ENCODE peak calls at places on chromosomes 7 and 10, in nine cellular contexts. T, I, R, X, M, U, Q, L and W are unnamed samples.

GRCh38 chr10:2245580-2245979 is 508.3 kb upstream of the ADARB2 start:
- DNase-seq in T (no peak), X (no peak), M (no peak), R (no peak), Q (no peak), I (no peak), U (no peak), L (no peak), W (no peak)

GRCh38 chr10:117214401-117214800 is 17.1 kb downstream of the KCNK18 start:
- DNase-seq in T (no peak), M (no peak), L (peak; percentile 9), R (no peak), U (no peak), Q (no peak), X (no peak), I (peak; percentile 75), W (peak; percentile 73)

GRCh38 chr7:50640779-50641178 is 75.6 kb upstream of the DDC start:
- DNase-seq in M (no peak), I (no peak), X (no peak), Q (no peak), L (no peak), R (no peak), T (no peak), U (no peak), W (no peak)

GRCh38 chr10:131907679-131908078 is 6.9 kb downstream of the PPP2R2D start:
- DNase-seq in U (no peak), I (no peak), R (no peak), X (no peak), T (no peak), Q (no peak), L (no peak), M (no peak), W (peak; percentile 26)

GRCh38 chr7:37970211-37970610 is 49.8 kb downstream of the EPDR1 start:
- DNase-seq in U (no peak), M (no peak), Q (no peak), T (no peak), X (no peak), R (no peak), L (no peak), I (no peak), W (no peak)

GRCh38 chr7:85673881-85674280 is 487.0 kb upstream of the SEMA3D start:
- DNase-seq in T (no peak), M (no peak), Q (no peak), U (no peak), L (no peak), R (no peak), X (no peak), I (no peak), W (no peak)

GRCh38 chr10:97463363-97464132 is 17.6 kb downstream of the ZDHHC16 start:
- DNase-seq in U (peak; percentile 61), M (peak; percentile 33), Q (no peak), T (peak; percentile 62), X (peak; percentile 3), R (peak; percentile 50), L (peak; percentile 10), I (peak; percentile 73), W (peak; percentile 75)

GRCh38 chr7:84251183-84251845 is 56.7 kb upstream of the SEMA3A start:
- DNase-seq in X (no peak), L (peak; percentile 29), Q (no peak), U (no peak), R (no peak), M (no peak), I (peak; percentile 72), T (no peak), W (peak; percentile 81)

GRCh38 chr10:84783386-84783785 is 455.0 kb downstream of the CCSER2 start:
- DNase-seq in L (no peak), T (peak; percentile 24), I (peak; percentile 65), M (peak; percentile 35), X (no peak), U (no peak), R (peak; percentile 56), Q (no peak), W (peak; percentile 55)

GRCh38 chr10:47099445-47099844 is 188.2 kb downstream of the PTPN20 start:
- DNase-seq in I (no peak), T (no peak), R (no peak), U (no peak), M (no peak), Q (no peak), X (no peak), L (no peak), W (no peak)

GRCh38 chr10:6347391-6347951 is 144.7 kb downstream of the PFKFB3 start:
- DNase-seq in T (peak; percentile 26), L (no peak), I (no peak), Q (peak; percentile 60), M (no peak), R (no peak), U (no peak), X (peak; percentile 61), W (peak; percentile 70)

GRCh38 chr7:29247232-29247961 is 52.8 kb downstream of the CHN2 start:
- DNase-seq in T (peak; percentile 49), M (no peak), I (no peak), R (no peak), X (no peak), Q (no peak), L (no peak), U (no peak), W (no peak)

GRCh38 chr10:130371156-130371555 is 235.0 kb downstream of the GLRX3 start:
- DNase-seq in L (no peak), U (no peak), I (no peak), X (no peak), R (no peak), M (no peak), T (no peak), Q (no peak), W (no peak)

GRCh38 chr7:82194011-82194410 is 249.6 kb downstream of the CACNA2D1 start:
- DNase-seq in Q (no peak), L (no peak), I (peak; percentile 66), R (no peak), M (no peak), T (peak; percentile 82), U (no peak), X (no peak), W (peak; percentile 52)

GRCh38 chr10:83539528-83540308 is 599.6 kb upstream of the GHITM start:
- DNase-seq in U (no peak), M (no peak), I (peak; percentile 12), T (no peak), Q (no peak), R (no peak), X (no peak), L (no peak), W (peak; percentile 86)

GRCh38 chr10:12852732-12853131 is 148.8 kb downstream of the CCDC3 start:
- DNase-seq in X (no peak), Q (no peak), I (no peak), R (no peak), L (no peak), U (no peak), M (no peak), T (no peak), W (no peak)

GRCh38 chr10:61628875-61629513 is 33.7 kb upstream of the CABCOCO1 start:
- DNase-seq in T (no peak), M (no peak), I (peak; percentile 94), X (no peak), Q (no peak), U (no peak), R (no peak), L (no peak), W (peak; percentile 91)

GRCh38 chr7:13990319-13990983 is 985 bp upstream of the ETV1 start:
- DNase-seq in I (peak; percentile 27), T (peak; percentile 67), U (peak; percentile 54), R (peak; percentile 91), Q (peak; percentile 19), M (no peak), X (peak; percentile 9), L (peak; percentile 18), W (peak; percentile 47)

GRCh38 chr10:31064334-31064733 is 32.7 kb upstream of the ZNF438 start:
- DNase-seq in Q (no peak), U (no peak), I (peak; percentile 21), L (no peak), R (no peak), X (no peak), T (no peak), M (no peak), W (no peak)

GRCh38 chr10:52423369-52423768 is 109.3 kb downstream of the DKK1 start:
- DNase-seq in Q (no peak), T (no peak), I (peak; percentile 50), X (no peak), M (no peak), L (no peak), R (no peak), U (no peak), W (no peak)

GRCh38 chr7:116876664-116877442 is 14.5 kb downstream of the CAPZA2 start:
- DNase-seq in I (no peak), U (peak; percentile 53), Q (no peak), X (no peak), R (no peak), T (peak; percentile 92), M (no peak), L (no peak), W (no peak)

GRCh38 chr7:36261019-36261754 is 108.1 kb downstream of the EEPD1 start:
- DNase-seq in R (no peak), X (no peak), I (no peak), T (no peak), Q (no peak), U (no peak), L (no peak), M (no peak), W (no peak)

GRCh38 chr7:70131807-70132565 is 533.7 kb downstream of the AUTS2 start:
- DNase-seq in R (peak; percentile 44), T (no peak), M (peak; percentile 14), I (no peak), X (no peak), U (no peak), L (peak; percentile 19), Q (no peak), W (peak; percentile 41)

GRCh38 chr7:112331495-112331894 is 118.8 kb upstream of the IFRD1 start:
- DNase-seq in Q (no peak), T (no peak), M (no peak), R (no peak), U (no peak), I (no peak), X (no peak), L (no peak), W (no peak)

GRCh38 chr7:36583318-36583717 is 141.0 kb downstream of the AOAH start:
- DNase-seq in X (no peak), L (no peak), U (no peak), I (peak; percentile 61), R (no peak), M (no peak), Q (no peak), T (no peak), W (peak; percentile 46)

GRCh38 chr10:48611133-48611532 is 6.3 kb upstream of the ARHGAP22 start:
- DNase-seq in X (no peak), U (no peak), I (no peak), M (no peak), R (no peak), L (no peak), T (no peak), Q (no peak), W (no peak)

GRCh38 chr7:108347616-108348015 is 108.6 kb downstream of the NRCAM start:
- DNase-seq in I (peak; percentile 59), T (peak; percentile 57), X (no peak), R (no peak), Q (no peak), U (no peak), L (no peak), M (no peak), W (peak; percentile 48)

GRCh38 chr10:119270893-119271361 is 63.6 kb downstream of the GRK5 start:
- DNase-seq in X (peak; percentile 58), Q (peak; percentile 64), R (no peak), M (no peak), T (peak; percentile 79), U (peak; percentile 83), L (peak; percentile 66), I (peak; percentile 51), W (peak; percentile 40)

GRCh38 chr10:110437761-110438341 is 59.9 kb upstream of the DUSP5 start:
- DNase-seq in M (no peak), R (no peak), L (no peak), U (no peak), I (no peak), X (no peak), Q (no peak), T (no peak), W (no peak)